ENCODE peak calls at places on chromosomes 4 and X, in five cellular contexts. Z is IMR-90, H is AG04450, C is GM12878, T is tibial artery. L is an unnamed sample.

GRCh38 chrX:109270580-109271484 is 211.1 kb downstream of the GUCY2F start:
- DNase-seq in Z (no peak), H (no peak), C (peak; percentile 97), T (no peak), L (peak; percentile 90)

GRCh38 chrX:10325606-10326005 is 168.8 kb downstream of the CLCN4 start:
- DNase-seq in Z (peak; percentile 62), H (no peak), C (no peak), T (no peak), L (no peak)

GRCh38 chr4:2817136-2817535 is 24.3 kb downstream of the SH3BP2 start:
- DNase-seq in Z (no peak), H (no peak), C (no peak), T (no peak), L (no peak)

GRCh38 chr4:88008133-88008621 is 742 bp downstream of the PKD2 start:
- DNase-seq in Z (peak; percentile 48), H (no peak), C (no peak), T (peak; percentile 54), L (no peak)

GRCh38 chrX:427812-428725 is 41.4 kb upstream of the PPP2R3B start:
- DNase-seq in Z (no peak), H (no peak), C (no peak), T (no peak), L (no peak)

GRCh38 chr4:52659722-52660261 is 691 bp upstream of the USP46 start:
- DNase-seq in Z (no peak), H (no peak), C (no peak), T (peak; percentile 59), L (no peak)

GRCh38 chr4:100095729-100096595 is 94.3 kb downstream of the DDIT4L start:
- DNase-seq in Z (peak; percentile 77), H (peak; percentile 43), C (peak; percentile 36), T (peak; percentile 72), L (no peak)

GRCh38 chr4:2105559-2105958 is 46.4 kb downstream of the NAT8L start:
- DNase-seq in Z (peak; percentile 66), H (no peak), C (no peak), T (no peak), L (no peak)

GRCh38 chr4:52250124-52250523 is 199.0 kb downstream of the SPATA18 start:
- DNase-seq in Z (no peak), H (no peak), C (no peak), T (peak; percentile 76), L (no peak)

GRCh38 chrX:150465856-150466775 is 102.3 kb upstream of the MTM1 start:
- DNase-seq in Z (no peak), H (no peak), C (no peak), T (no peak), L (no peak)

GRCh38 chr4:151324449-151325319 is 721 bp downstream of the SH3D19 start:
- DNase-seq in Z (peak; percentile 47), H (no peak), C (no peak), T (peak; percentile 45), L (no peak)

GRCh38 chr4:1862961-1863296 is 7.0 kb upstream of the LETM1 start:
- DNase-seq in Z (no peak), H (no peak), C (no peak), T (no peak), L (no peak)

GRCh38 chrX:45191820-45192409 is 8.8 kb downstream of the DIPK2B start:
- DNase-seq in Z (no peak), H (no peak), C (no peak), T (no peak), L (no peak)

GRCh38 chrX:14064632-14065432 is 35.1 kb upstream of the GEMIN8 start:
- DNase-seq in Z (peak; percentile 51), H (no peak), C (no peak), T (no peak), L (no peak)

GRCh38 chr4:143643399-143643798 is 57.1 kb downstream of the FREM3 start:
- DNase-seq in Z (no peak), H (no peak), C (no peak), T (no peak), L (no peak)

GRCh38 chr4:127997534-127998388 is 32.6 kb downstream of the ABHD18 start:
- DNase-seq in Z (peak; percentile 63), H (peak; percentile 18), C (peak; percentile 44), T (no peak), L (no peak)

GRCh38 chr4:1207603-1208265 is 35.4 kb upstream of the SPON2 start:
- DNase-seq in Z (peak; percentile 87), H (peak; percentile 77), C (no peak), T (peak; percentile 31), L (no peak)

GRCh38 chr4:67465763-67466052 is 79.6 kb downstream of the CENPC start:
- DNase-seq in Z (no peak), H (no peak), C (no peak), T (no peak), L (no peak)

GRCh38 chr4:109708990-109709389 is 5.7 kb upstream of the CASP6 start:
- DNase-seq in Z (no peak), H (no peak), C (peak; percentile 15), T (no peak), L (no peak)

GRCh38 chr4:3713817-3714641 is 52.2 kb upstream of the ADRA2C start:
- DNase-seq in Z (no peak), H (no peak), C (no peak), T (no peak), L (no peak)

GRCh38 chr4:188127157-188127874 is 11.9 kb upstream of the TRIML1 start:
- DNase-seq in Z (peak; percentile 94), H (peak; percentile 30), C (no peak), T (no peak), L (no peak)

GRCh38 chrX:10482262-10482661 is 138.1 kb downstream of the MID1 start:
- DNase-seq in Z (no peak), H (no peak), C (no peak), T (no peak), L (no peak)

GRCh38 chr4:76898949-76899640 is 1.2 kb upstream of the SOWAHB start:
- DNase-seq in Z (no peak), H (no peak), C (no peak), T (no peak), L (no peak)

GRCh38 chr4:76898385-76898692 is 395 bp upstream of the SOWAHB start:
- DNase-seq in Z (no peak), H (no peak), C (no peak), T (no peak), L (no peak)

GRCh38 chr4:76905521-76905920 is 7.6 kb upstream of the SOWAHB start:
- DNase-seq in Z (peak; percentile 72), H (peak; percentile 29), C (no peak), T (no peak), L (no peak)

GRCh38 chr4:76904646-76905190 is 6.8 kb upstream of the SOWAHB start:
- DNase-seq in Z (no peak), H (no peak), C (no peak), T (no peak), L (no peak)

GRCh38 chr4:76902233-76902890 is 4.4 kb upstream of the SOWAHB start:
- DNase-seq in Z (no peak), H (no peak), C (no peak), T (no peak), L (no peak)
- TF ChIP-seq CTCF in Z (no peak), H (no peak), C (no peak), T (no peak), L (no peak)

GRCh38 chrX:131739823-131740222 is 195.9 kb downstream of the OR13H1 start:
- DNase-seq in Z (no peak), H (no peak), C (no peak), T (no peak), L (no peak)

GRCh38 chrX:131735127-131735526 is 191.3 kb downstream of the OR13H1 start:
- DNase-seq in Z (no peak), H (no peak), C (no peak), T (no peak), L (no peak)

GRCh38 chrX:131729295-131729694 is 185.4 kb downstream of the OR13H1 start:
- DNase-seq in Z (peak; percentile 88), H (no peak), C (peak; percentile 88), T (no peak), L (no peak)

GRCh38 chrX:131734621-131735020 is 190.7 kb downstream of the OR13H1 start:
- DNase-seq in Z (peak; percentile 81), H (no peak), C (peak; percentile 93), T (no peak), L (no peak)
- TF ChIP-seq CTCF in Z (peak; percentile 44), H (no peak), C (peak; percentile 9), T (no peak), L (peak; percentile 46)

GRCh38 chr4:147198411-147199051 is 252.9 kb upstream of the TTC29 start:
- DNase-seq in Z (peak; percentile 41), H (peak; percentile 21), C (no peak), T (no peak), L (no peak)

GRCh38 chr4:147195386-147195785 is 249.7 kb upstream of the TTC29 start:
- DNase-seq in Z (peak; percentile 58), H (no peak), C (no peak), T (no peak), L (no peak)

DNA sequence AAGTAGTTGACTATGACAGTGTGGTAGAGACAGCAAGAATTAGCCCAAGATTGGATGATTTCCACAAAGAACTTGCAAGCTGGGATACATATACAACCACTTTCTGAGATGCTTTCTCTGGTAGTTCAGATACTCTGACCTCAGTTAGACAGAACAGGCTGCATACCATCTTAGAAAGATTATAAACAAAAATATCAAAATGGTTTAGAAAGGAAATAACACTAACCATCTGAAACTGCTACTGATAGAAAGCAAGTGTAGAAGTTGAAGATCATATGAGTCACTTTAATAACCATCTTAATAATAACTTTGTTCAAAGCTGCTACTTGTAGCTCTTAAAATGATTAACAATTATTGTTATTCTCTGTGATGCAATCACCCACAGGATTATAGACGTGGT is 255.4 kb upstream of the TTC29 start:
- DNase-seq in Z (peak; percentile 84), H (peak; percentile 65), C (no peak), T (no peak), L (no peak)
- TF ChIP-seq CTCF in Z (no peak), H (no peak), C (no peak), T (no peak), L (no peak)

GRCh38 chrX:140057001-140057411 is 91.7 kb upstream of the CXorf66 start:
- DNase-seq in Z (peak; percentile 68), H (peak; percentile 29), C (peak; percentile 5), T (peak; percentile 68), L (peak; percentile 42)
- TF ChIP-seq CTCF in Z (peak; percentile 70), H (peak; percentile 74), C (peak; percentile 93), T (peak; percentile 46), L (peak; percentile 91)